ENCODE peak calls at places on chromosomes 1 and 21, in eight cellular contexts. One of them, this sample, is unnamed.

GRCh38 chr1:3372317-3372716 is 82.1 kb upstream of the ARHGEF16 start:
- DNase-seq in CD8-positive, alpha-beta T cell: no peak
- DNase-seq in upper lobe of left lung: no peak
- DNase-seq in endodermal cell: no peak
- DNase-seq in mesendoderm: no peak
- DNase-seq in tibial nerve: no peak
- DNase-seq in CD4-positive, CD25-positive, alpha-beta regulatory T cell: no peak
- DNase-seq in Peyer's patch: no peak
- DNase-seq in this sample: no peak

GRCh38 chr1:58545591-58546519 is 671 bp downstream of the OMA1 start:
- DNase-seq in CD8-positive, alpha-beta T cell: peak
- DNase-seq in upper lobe of left lung: peak
- DNase-seq in endodermal cell: peak
- DNase-seq in mesendoderm: peak
- DNase-seq in tibial nerve: peak
- DNase-seq in CD4-positive, CD25-positive, alpha-beta regulatory T cell: peak
- DNase-seq in Peyer's patch: peak
- DNase-seq in this sample: peak

GRCh38 chr1:180503274-180503862 is 991 bp upstream of the ACBD6 start:
- DNase-seq in CD8-positive, alpha-beta T cell: no peak
- DNase-seq in upper lobe of left lung: no peak
- DNase-seq in endodermal cell: no peak
- DNase-seq in mesendoderm: peak
- DNase-seq in tibial nerve: no peak
- DNase-seq in CD4-positive, CD25-positive, alpha-beta regulatory T cell: no peak
- DNase-seq in Peyer's patch: no peak
- DNase-seq in this sample: no peak

GRCh38 chr1:232980336-232980978 is 30.0 kb downstream of the NTPCR start:
- DNase-seq in CD8-positive, alpha-beta T cell: no peak
- DNase-seq in upper lobe of left lung: peak
- DNase-seq in endodermal cell: peak
- DNase-seq in mesendoderm: peak
- DNase-seq in tibial nerve: no peak
- DNase-seq in CD4-positive, CD25-positive, alpha-beta regulatory T cell: no peak
- DNase-seq in Peyer's patch: no peak
- DNase-seq in this sample: peak

GRCh38 chr1:21124846-21125245 is 51.9 kb downstream of the EIF4G3 start:
- DNase-seq in CD8-positive, alpha-beta T cell: no peak
- DNase-seq in upper lobe of left lung: no peak
- DNase-seq in endodermal cell: no peak
- DNase-seq in mesendoderm: no peak
- DNase-seq in tibial nerve: no peak
- DNase-seq in CD4-positive, CD25-positive, alpha-beta regulatory T cell: no peak
- DNase-seq in Peyer's patch: no peak
- DNase-seq in this sample: no peak

GRCh38 chr1:23062271-23062670 is 43.0 kb downstream of the KDM1A start:
- DNase-seq in CD8-positive, alpha-beta T cell: no peak
- DNase-seq in upper lobe of left lung: no peak
- DNase-seq in endodermal cell: no peak
- DNase-seq in mesendoderm: no peak
- DNase-seq in tibial nerve: no peak
- DNase-seq in CD4-positive, CD25-positive, alpha-beta regulatory T cell: no peak
- DNase-seq in Peyer's patch: no peak
- DNase-seq in this sample: no peak

GRCh38 chr1:234778215-234779159 is 168.5 kb upstream of the IRF2BP2 start:
- DNase-seq in CD8-positive, alpha-beta T cell: no peak
- DNase-seq in upper lobe of left lung: peak
- DNase-seq in endodermal cell: peak
- DNase-seq in mesendoderm: peak
- DNase-seq in tibial nerve: no peak
- DNase-seq in CD4-positive, CD25-positive, alpha-beta regulatory T cell: no peak
- DNase-seq in Peyer's patch: no peak
- DNase-seq in this sample: no peak

GRCh38 chr1:76872944-76873343 is 5.7 kb downstream of the ST6GALNAC5 start:
- DNase-seq in CD8-positive, alpha-beta T cell: no peak
- DNase-seq in upper lobe of left lung: no peak
- DNase-seq in endodermal cell: no peak
- DNase-seq in mesendoderm: no peak
- DNase-seq in tibial nerve: no peak
- DNase-seq in CD4-positive, CD25-positive, alpha-beta regulatory T cell: no peak
- DNase-seq in Peyer's patch: no peak
- DNase-seq in this sample: no peak

GRCh38 chr1:8937701-8938100 is 8.0 kb upstream of the CA6 start:
- DNase-seq in CD8-positive, alpha-beta T cell: no peak
- DNase-seq in upper lobe of left lung: no peak
- DNase-seq in endodermal cell: no peak
- DNase-seq in mesendoderm: no peak
- DNase-seq in tibial nerve: no peak
- DNase-seq in CD4-positive, CD25-positive, alpha-beta regulatory T cell: no peak
- DNase-seq in Peyer's patch: no peak
- DNase-seq in this sample: no peak

GRCh38 chr1:84141177-84142003 is 2.7 kb upstream of the PRKACB start:
- DNase-seq in CD8-positive, alpha-beta T cell: no peak
- DNase-seq in upper lobe of left lung: no peak
- DNase-seq in endodermal cell: no peak
- DNase-seq in mesendoderm: no peak
- DNase-seq in tibial nerve: no peak
- DNase-seq in CD4-positive, CD25-positive, alpha-beta regulatory T cell: peak
- DNase-seq in Peyer's patch: no peak
- DNase-seq in this sample: no peak

GRCh38 chr1:109283748-109284600 is 1.0 kb upstream of the PSRC1 start:
- DNase-seq in CD8-positive, alpha-beta T cell: no peak
- DNase-seq in upper lobe of left lung: no peak
- DNase-seq in endodermal cell: no peak
- DNase-seq in mesendoderm: peak
- DNase-seq in tibial nerve: no peak
- DNase-seq in CD4-positive, CD25-positive, alpha-beta regulatory T cell: no peak
- DNase-seq in Peyer's patch: no peak
- DNase-seq in this sample: no peak

GRCh38 chr1:160407819-160408801 is 7.7 kb downstream of the VANGL2 start:
- DNase-seq in CD8-positive, alpha-beta T cell: no peak
- DNase-seq in upper lobe of left lung: peak
- DNase-seq in endodermal cell: peak
- DNase-seq in mesendoderm: peak
- DNase-seq in tibial nerve: no peak
- DNase-seq in CD4-positive, CD25-positive, alpha-beta regulatory T cell: no peak
- DNase-seq in Peyer's patch: no peak
- DNase-seq in this sample: no peak

GRCh38 chr1:94504601-94505000 is 37.0 kb downstream of the F3 start:
- DNase-seq in CD8-positive, alpha-beta T cell: no peak
- DNase-seq in upper lobe of left lung: no peak
- DNase-seq in endodermal cell: no peak
- DNase-seq in mesendoderm: no peak
- DNase-seq in tibial nerve: no peak
- DNase-seq in CD4-positive, CD25-positive, alpha-beta regulatory T cell: no peak
- DNase-seq in Peyer's patch: no peak
- DNase-seq in this sample: no peak

GRCh38 chr21:39863111-39863510 is 4.1 kb upstream of the PCP4 start:
- DNase-seq in CD8-positive, alpha-beta T cell: no peak
- DNase-seq in upper lobe of left lung: no peak
- DNase-seq in endodermal cell: no peak
- DNase-seq in mesendoderm: no peak
- DNase-seq in tibial nerve: no peak
- DNase-seq in CD4-positive, CD25-positive, alpha-beta regulatory T cell: no peak
- DNase-seq in Peyer's patch: no peak
- DNase-seq in this sample: no peak

GRCh38 chr1:183454377-183454776 is 17.9 kb upstream of the SMG7 start:
- DNase-seq in CD8-positive, alpha-beta T cell: no peak
- DNase-seq in upper lobe of left lung: no peak
- DNase-seq in endodermal cell: no peak
- DNase-seq in mesendoderm: peak
- DNase-seq in tibial nerve: no peak
- DNase-seq in CD4-positive, CD25-positive, alpha-beta regulatory T cell: no peak
- DNase-seq in Peyer's patch: no peak
- DNase-seq in this sample: no peak

GRCh38 chr1:52842643-52843310 is at the start of gene ZYG11A:
- DNase-seq in CD8-positive, alpha-beta T cell: peak
- DNase-seq in upper lobe of left lung: peak
- DNase-seq in endodermal cell: peak
- DNase-seq in mesendoderm: peak
- DNase-seq in tibial nerve: no peak
- DNase-seq in CD4-positive, CD25-positive, alpha-beta regulatory T cell: peak
- DNase-seq in Peyer's patch: peak
- DNase-seq in this sample: no peak

GRCh38 chr1:185568155-185569123 is 165.8 kb upstream of the HMCN1 start:
- DNase-seq in CD8-positive, alpha-beta T cell: no peak
- DNase-seq in upper lobe of left lung: no peak
- DNase-seq in endodermal cell: no peak
- DNase-seq in mesendoderm: no peak
- DNase-seq in tibial nerve: no peak
- DNase-seq in CD4-positive, CD25-positive, alpha-beta regulatory T cell: peak
- DNase-seq in Peyer's patch: no peak
- DNase-seq in this sample: no peak

GRCh38 chr1:187838335-187839293 is 1009.9 kb downstream of the PLA2G4A start:
- DNase-seq in CD8-positive, alpha-beta T cell: no peak
- DNase-seq in upper lobe of left lung: no peak
- DNase-seq in endodermal cell: no peak
- DNase-seq in mesendoderm: peak
- DNase-seq in tibial nerve: no peak
- DNase-seq in CD4-positive, CD25-positive, alpha-beta regulatory T cell: no peak
- DNase-seq in Peyer's patch: no peak
- DNase-seq in this sample: no peak

GRCh38 chr1:187844313-187844712 is 1015.6 kb downstream of the PLA2G4A start:
- DNase-seq in CD8-positive, alpha-beta T cell: no peak
- DNase-seq in upper lobe of left lung: no peak
- DNase-seq in endodermal cell: no peak
- DNase-seq in mesendoderm: no peak
- DNase-seq in tibial nerve: no peak
- DNase-seq in CD4-positive, CD25-positive, alpha-beta regulatory T cell: no peak
- DNase-seq in Peyer's patch: no peak
- DNase-seq in this sample: no peak

GRCh38 chr1:187840557-187840956 is 1011.8 kb downstream of the PLA2G4A start:
- DNase-seq in CD8-positive, alpha-beta T cell: no peak
- DNase-seq in upper lobe of left lung: no peak
- DNase-seq in endodermal cell: no peak
- DNase-seq in mesendoderm: peak
- DNase-seq in tibial nerve: no peak
- DNase-seq in CD4-positive, CD25-positive, alpha-beta regulatory T cell: no peak
- DNase-seq in Peyer's patch: no peak
- DNase-seq in this sample: no peak

GRCh38 chr1:187839873-187840272 is 1011.1 kb downstream of the PLA2G4A start:
- DNase-seq in CD8-positive, alpha-beta T cell: no peak
- DNase-seq in upper lobe of left lung: no peak
- DNase-seq in endodermal cell: no peak
- DNase-seq in mesendoderm: no peak
- DNase-seq in tibial nerve: no peak
- DNase-seq in CD4-positive, CD25-positive, alpha-beta regulatory T cell: no peak
- DNase-seq in Peyer's patch: no peak
- DNase-seq in this sample: no peak

DNA sequence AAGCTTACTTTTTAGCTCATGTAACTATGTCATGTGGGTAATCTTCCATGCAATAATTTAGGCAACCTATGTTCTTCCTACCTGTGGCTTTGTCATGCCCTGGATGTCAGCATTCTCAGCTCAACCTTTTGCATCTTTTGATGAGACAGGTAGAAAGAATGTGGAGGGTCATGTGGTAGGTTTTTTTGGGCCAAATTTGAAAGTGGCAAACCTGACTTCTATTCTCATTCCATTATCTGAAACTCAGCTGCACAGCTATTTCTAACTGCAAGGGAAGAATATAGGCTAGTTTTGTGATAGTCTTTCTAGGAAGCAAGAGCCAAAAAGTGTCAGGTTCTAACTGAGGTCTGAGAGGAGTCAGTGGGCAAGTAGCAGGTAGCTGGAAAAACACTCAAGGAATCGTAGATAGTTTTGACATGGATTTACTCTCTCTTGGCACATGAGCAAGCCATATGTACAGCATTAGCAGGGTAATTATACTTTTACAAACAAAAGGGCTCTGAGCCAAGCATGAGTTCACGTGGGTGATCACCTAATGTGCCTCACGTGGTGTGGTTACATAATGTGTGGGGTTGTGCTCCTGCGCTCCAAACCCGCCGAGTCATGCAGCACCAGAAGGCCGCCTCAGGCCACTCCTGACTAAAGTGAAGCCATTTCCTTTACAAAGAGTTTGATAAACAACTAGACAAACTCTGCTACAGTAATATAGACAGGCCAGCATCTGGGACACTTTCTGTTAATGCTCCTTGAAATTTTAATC is 1013.8 kb downstream of the PLA2G4A start:
- DNase-seq in CD8-positive, alpha-beta T cell: no peak
- DNase-seq in upper lobe of left lung: no peak
- DNase-seq in endodermal cell: peak
- DNase-seq in mesendoderm: peak
- DNase-seq in tibial nerve: no peak
- DNase-seq in CD4-positive, CD25-positive, alpha-beta regulatory T cell: no peak
- DNase-seq in Peyer's patch: no peak
- DNase-seq in this sample: no peak
- H3K27ac ChIP-seq in CD8-positive, alpha-beta T cell: no peak
- H3K27ac ChIP-seq in upper lobe of left lung: no peak
- H3K27ac ChIP-seq in endodermal cell: no peak
- H3K27ac ChIP-seq in mesendoderm: no peak
- H3K27ac ChIP-seq in tibial nerve: no peak
- H3K27ac ChIP-seq in CD4-positive, CD25-positive, alpha-beta regulatory T cell: no peak
- H3K27ac ChIP-seq in Peyer's patch: no peak
- H3K27ac ChIP-seq in this sample: no peak

GRCh38 chr1:196651637-196652215 is at the start of gene CFH:
- DNase-seq in CD8-positive, alpha-beta T cell: no peak
- DNase-seq in upper lobe of left lung: no peak
- DNase-seq in endodermal cell: no peak
- DNase-seq in mesendoderm: no peak
- DNase-seq in tibial nerve: peak
- DNase-seq in CD4-positive, CD25-positive, alpha-beta regulatory T cell: no peak
- DNase-seq in Peyer's patch: no peak
- DNase-seq in this sample: no peak
- H3K27ac ChIP-seq in CD8-positive, alpha-beta T cell: no peak
- H3K27ac ChIP-seq in upper lobe of left lung: peak
- H3K27ac ChIP-seq in endodermal cell: no peak
- H3K27ac ChIP-seq in mesendoderm: no peak
- H3K27ac ChIP-seq in tibial nerve: peak
- H3K27ac ChIP-seq in CD4-positive, CD25-positive, alpha-beta regulatory T cell: no peak
- H3K27ac ChIP-seq in Peyer's patch: peak
- H3K27ac ChIP-seq in this sample: no peak

DNA sequence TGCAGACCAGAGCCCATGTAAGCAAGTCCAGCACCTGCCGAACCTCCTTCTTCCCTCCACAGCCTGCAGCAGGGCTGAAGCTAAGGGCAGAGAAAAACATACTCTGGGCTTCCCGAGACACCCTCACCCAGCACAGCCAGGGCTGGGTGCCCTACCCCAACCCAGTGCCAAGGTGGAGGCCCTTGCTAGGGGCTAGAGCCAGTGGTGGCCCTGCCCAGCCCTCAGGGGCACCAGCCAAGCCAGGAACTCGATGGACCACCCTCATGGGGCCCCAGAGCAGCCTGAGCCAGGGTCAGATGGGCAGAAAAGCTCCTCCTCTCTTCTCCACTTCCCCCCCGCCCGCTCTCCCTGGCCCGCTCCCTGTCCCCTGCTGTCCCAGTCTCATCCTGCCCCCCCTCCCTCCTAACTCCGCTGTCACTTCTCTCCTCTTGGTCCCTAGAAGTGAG is 15.9 kb downstream of the TNFRSF25 start:
- DNase-seq in CD8-positive, alpha-beta T cell: no peak
- DNase-seq in upper lobe of left lung: no peak
- DNase-seq in endodermal cell: no peak
- DNase-seq in mesendoderm: no peak
- DNase-seq in tibial nerve: no peak
- DNase-seq in CD4-positive, CD25-positive, alpha-beta regulatory T cell: no peak
- DNase-seq in Peyer's patch: no peak
- DNase-seq in this sample: no peak
- H3K27ac ChIP-seq in CD8-positive, alpha-beta T cell: no peak
- H3K27ac ChIP-seq in upper lobe of left lung: no peak
- H3K27ac ChIP-seq in endodermal cell: no peak
- H3K27ac ChIP-seq in mesendoderm: no peak
- H3K27ac ChIP-seq in tibial nerve: peak
- H3K27ac ChIP-seq in CD4-positive, CD25-positive, alpha-beta regulatory T cell: no peak
- H3K27ac ChIP-seq in Peyer's patch: peak
- H3K27ac ChIP-seq in this sample: no peak

GRCh38 chr1:172754609-172755008 is 95.7 kb downstream of the FASLG start:
- DNase-seq in CD8-positive, alpha-beta T cell: no peak
- DNase-seq in upper lobe of left lung: no peak
- DNase-seq in endodermal cell: no peak
- DNase-seq in mesendoderm: no peak
- DNase-seq in tibial nerve: no peak
- DNase-seq in CD4-positive, CD25-positive, alpha-beta regulatory T cell: no peak
- DNase-seq in Peyer's patch: no peak
- DNase-seq in this sample: no peak
- H3K27ac ChIP-seq in CD8-positive, alpha-beta T cell: no peak
- H3K27ac ChIP-seq in upper lobe of left lung: no peak
- H3K27ac ChIP-seq in endodermal cell: no peak
- H3K27ac ChIP-seq in mesendoderm: no peak
- H3K27ac ChIP-seq in tibial nerve: no peak
- H3K27ac ChIP-seq in CD4-positive, CD25-positive, alpha-beta regulatory T cell: no peak
- H3K27ac ChIP-seq in Peyer's patch: no peak
- H3K27ac ChIP-seq in this sample: no peak

This sample was measured in substantia nigra.